ENCODE peak calls at places on chromosome 12, in ten cellular contexts. L is glomerular endothelial cell; N is thyroid gland; I is stimulated activated CD8-positive, alpha-beta memory T cell treated with anti-CD3 and anti-CD28 coated beads, Interleukin-7, amount 100 ng/mL, for 4 hours; P is T follicular helper cell; Q is fibroblast of gingiva; M is stimulated activated naive CD4-positive, alpha-beta T cell; U is stimulated activated CD4-positive, alpha-beta T cell treated with anti-CD3 and anti-CD28 coated beads, Interleukin-12 subunit alpha, Interleukin-12 subunit beta, amount 100 ng/mL, for 24 hours; R is right cardiac atrium; C is MV-4-11. X is an unnamed sample.

GRCh38 chr12:113135178-113136127 is at the start of gene RASAL1:
- DNase-seq in Q (no peak), R (no peak), N (peak; percentile 94), I (peak; percentile 50), M (peak; percentile 79), L (no peak), U (peak; percentile 58), P (peak; percentile 80), C (no peak), X (peak; percentile 88)

GRCh38 chr12:116977465-116978380 is 67.0 kb downstream of the FBXW8 start:
- DNase-seq in C (no peak), P (no peak), I (no peak), Q (no peak), M (no peak), L (no peak), U (no peak), R (no peak), N (no peak), X (no peak)

GRCh38 chr12:95739561-95740313 is 50.8 kb downstream of the NTN4 start:
- DNase-seq in L (no peak), I (no peak), M (no peak), Q (no peak), U (no peak), C (no peak), P (no peak), R (peak; percentile 76), N (no peak), X (no peak)

GRCh38 chr12:104340917-104341611 is 37.5 kb downstream of the EID3 start:
- DNase-seq in L (no peak), I (no peak), N (no peak), Q (no peak), M (no peak), R (no peak), C (no peak), U (no peak), P (no peak), X (no peak)

GRCh38 chr12:132491761-132492378 is 1.9 kb downstream of the FBRSL1 start:
- DNase-seq in R (peak; percentile 13), U (no peak), M (no peak), C (peak; percentile 16), I (no peak), P (no peak), N (no peak), Q (no peak), L (no peak), X (no peak)

GRCh38 chr12:14167005-14167628 is 185.7 kb upstream of the GRIN2B start:
- DNase-seq in M (peak; percentile 11), U (no peak), Q (peak; percentile 30), R (no peak), I (no peak), P (peak; percentile 17), L (peak; percentile 42), C (peak; percentile 22), N (peak; percentile 23), X (peak; percentile 46)

GRCh38 chr12:72098622-72099021 is 160.0 kb downstream of the TPH2 start:
- DNase-seq in Q (no peak), N (no peak), R (no peak), I (no peak), M (no peak), C (no peak), L (no peak), U (no peak), P (no peak), X (no peak)

GRCh38 chr12:78759387-78759786 is 105.2 kb upstream of the SYT1 start:
- DNase-seq in R (no peak), M (no peak), N (no peak), L (peak; percentile 63), Q (peak; percentile 23), C (no peak), U (no peak), P (no peak), I (no peak), X (no peak)

GRCh38 chr12:40727774-40728483 is 35.7 kb downstream of the CNTN1 start:
- DNase-seq in P (no peak), Q (no peak), I (no peak), U (no peak), C (no peak), M (no peak), N (no peak), L (no peak), R (no peak), X (no peak)

GRCh38 chr12:123379391-123379790 is 4.5 kb upstream of the KMT5A start:
- DNase-seq in R (no peak), P (no peak), L (no peak), I (no peak), M (no peak), C (no peak), U (no peak), N (no peak), Q (no peak), X (no peak)

GRCh38 chr12:3741882-3742672 is 10.8 kb downstream of the CRACR2A start:
- DNase-seq in R (peak; percentile 27), U (no peak), L (no peak), P (no peak), C (no peak), Q (no peak), M (no peak), I (no peak), N (no peak), X (no peak)

GRCh38 chr12:128269108-128269713 is 2.2 kb downstream of the TMEM132C start:
- DNase-seq in M (no peak), C (no peak), U (no peak), Q (no peak), L (no peak), N (no peak), R (no peak), P (no peak), I (no peak), X (no peak)

GRCh38 chr12:96034631-96035282 is 630 bp downstream of the LTA4H start:
- DNase-seq in U (no peak), M (no peak), R (peak; percentile 26), N (peak; percentile 50), Q (peak; percentile 19), L (no peak), C (no peak), I (no peak), P (no peak), X (peak; percentile 40)

GRCh38 chr12:24175281-24175680 is 225.8 kb upstream of the SOX5 start:
- DNase-seq in C (no peak), M (no peak), R (no peak), P (no peak), N (no peak), L (no peak), I (no peak), U (no peak), Q (no peak), X (peak; percentile 25)